ENCODE peak calls at places on chromosomes 16 and 17, in seven cellular contexts. S, U, Z, B, J, W and P are unnamed samples.

GRCh38 chr16:27287887-27288286 is 19.3 kb upstream of the NSMCE1 start:
- DNase-seq in S (peak; percentile 56), U (no peak), Z (no peak), B (no peak), J (no peak), W (no peak), P (no peak)

GRCh38 chr16:70162041-70162451 is 11.5 kb upstream of the CLEC18C start:
- DNase-seq in S (no peak), U (no peak), Z (no peak), B (no peak), J (no peak), W (no peak), P (peak; percentile 72)

GRCh38 chr16:80150978-80151705 is 389.7 kb upstream of the DYNLRB2 start:
- DNase-seq in S (no peak), U (peak; percentile 73), Z (no peak), B (no peak), J (peak; percentile 31), W (no peak), P (no peak)

GRCh38 chr17:7589891-7590611 is at the start of gene SOX15:
- DNase-seq in S (no peak), U (no peak), Z (no peak), B (no peak), J (no peak), W (no peak), P (peak; percentile 80)

GRCh38 chr16:13421726-13422125 is 498.2 kb upstream of the ERCC4 start:
- DNase-seq in S (no peak), U (no peak), Z (no peak), B (no peak), J (no peak), W (no peak), P (no peak)

GRCh38 chr17:37392024-37392590 is 14.5 kb downstream of the ACACA start:
- DNase-seq in S (no peak), U (no peak), Z (no peak), B (no peak), J (no peak), W (peak; percentile 54), P (peak; percentile 54)

GRCh38 chr16:12395266-12395665 is 408.4 kb downstream of the CPPED1 start:
- DNase-seq in S (no peak), U (no peak), Z (no peak), B (no peak), J (no peak), W (no peak), P (no peak)

GRCh38 chr17:66152756-66153155 is 39.2 kb downstream of the CEP112 start:
- DNase-seq in S (no peak), U (peak; percentile 3), Z (no peak), B (no peak), J (no peak), W (no peak), P (no peak)

GRCh38 chr16:11016993-11017392 is 72.6 kb downstream of the CLEC16A start:
- DNase-seq in S (no peak), U (no peak), Z (no peak), B (peak; percentile 61), J (no peak), W (no peak), P (peak; percentile 88)

GRCh38 chr17:73420897-73421296 is 109.1 kb upstream of the CDC42EP4 start:
- DNase-seq in S (no peak), U (no peak), Z (peak; percentile 26), B (no peak), J (no peak), W (no peak), P (peak; percentile 84)

GRCh38 chr17:18995220-18995619 is 9.3 kb downstream of the FAM83G start:
- DNase-seq in S (no peak), U (no peak), Z (no peak), B (no peak), J (no peak), W (no peak), P (no peak)

GRCh38 chr17:37608369-37609169 is 649 bp downstream of the SYNRG start:
- DNase-seq in S (no peak), U (no peak), Z (peak; percentile 64), B (no peak), J (no peak), W (no peak), P (peak; percentile 27)

GRCh38 chr17:77619851-77620250 is 338.7 kb upstream of the TNRC6C start:
- DNase-seq in S (no peak), U (no peak), Z (no peak), B (no peak), J (no peak), W (peak; percentile 60), P (peak; percentile 35)

GRCh38 chr16:5257462-5257861 is 159.9 kb upstream of the EEF2KMT start:
- DNase-seq in S (peak; percentile 53), U (no peak), Z (no peak), B (no peak), J (no peak), W (no peak), P (no peak)

GRCh38 chr17:15112881-15113617 is 152.1 kb downstream of the PMP22 start:
- DNase-seq in S (no peak), U (no peak), Z (no peak), B (no peak), J (no peak), W (no peak), P (no peak)

GRCh38 chr16:68645494-68646388 is 631 bp downstream of the CDH3 start:
- DNase-seq in S (peak; percentile 84), U (no peak), Z (peak; percentile 37), B (no peak), J (no peak), W (no peak), P (peak; percentile 56)

GRCh38 chr16:68646948-68647659 is 2.0 kb downstream of the CDH3 start:
- DNase-seq in S (no peak), U (no peak), Z (no peak), B (no peak), J (no peak), W (no peak), P (peak; percentile 36)

GRCh38 chr16:68655806-68656205 is 10.7 kb downstream of the CDH3 start:
- DNase-seq in S (no peak), U (no peak), Z (no peak), B (no peak), J (no peak), W (no peak), P (no peak)

GRCh38 chr16:68652659-68653058 is 7.5 kb downstream of the CDH3 start:
- DNase-seq in S (no peak), U (no peak), Z (no peak), B (no peak), J (no peak), W (no peak), P (no peak)

GRCh38 chr16:68651136-68651535 is 6.0 kb downstream of the CDH3 start:
- DNase-seq in S (no peak), U (no peak), Z (no peak), B (no peak), J (no peak), W (no peak), P (no peak)
- TF ChIP-seq CTCF in S (no peak), U (no peak), Z (no peak), B (no peak), J (no peak), W (no peak), P (no peak)

GRCh38 chr17:76139801-76140660 is 1.0 kb downstream of the FOXJ1 start:
- DNase-seq in S (no peak), U (no peak), Z (peak; percentile 61), B (no peak), J (no peak), W (no peak), P (no peak)

GRCh38 chr17:76142044-76143041 is 1.3 kb upstream of the FOXJ1 start:
- DNase-seq in S (no peak), U (no peak), Z (no peak), B (no peak), J (no peak), W (no peak), P (no peak)

GRCh38 chr17:76140661-76141211 is 309 bp downstream of the FOXJ1 start:
- DNase-seq in S (no peak), U (no peak), Z (no peak), B (no peak), J (no peak), W (no peak), P (no peak)

GRCh38 chr17:76139261-76139752 is 1.7 kb downstream of the FOXJ1 start:
- DNase-seq in S (no peak), U (no peak), Z (no peak), B (no peak), J (no peak), W (no peak), P (no peak)

GRCh38 chr17:76141212-76142043 is at the start of gene FOXJ1:
- DNase-seq in S (peak; percentile 96), U (peak; percentile 28), Z (peak; percentile 93), B (peak; percentile 83), J (peak; percentile 54), W (peak; percentile 31), P (peak; percentile 85)
- TF ChIP-seq CTCF in S (no peak), U (no peak), Z (no peak), B (no peak), J (no peak), W (no peak), P (no peak)

GRCh38 chr16:57914244-57915173 is 56.4 kb downstream of the CNGB1 start:
- DNase-seq in S (no peak), U (no peak), Z (no peak), B (no peak), J (no peak), W (no peak), P (no peak)
- TF ChIP-seq CTCF in S (no peak), U (no peak), Z (no peak), B (no peak), J (no peak), W (no peak), P (no peak)

GRCh38 chr16:8646271-8646670 is 24.8 kb downstream of the METTL22 start:
- DNase-seq in S (no peak), U (no peak), Z (no peak), B (no peak), J (no peak), W (no peak), P (no peak)

GRCh38 chr16:8645831-8646230 is 24.3 kb downstream of the METTL22 start:
- DNase-seq in S (no peak), U (no peak), Z (no peak), B (no peak), J (no peak), W (no peak), P (no peak)

GRCh38 chr16:8645141-8645521 is 23.6 kb downstream of the METTL22 start:
- DNase-seq in S (no peak), U (no peak), Z (no peak), B (no peak), J (no peak), W (no peak), P (no peak)

GRCh38 chr16:8644151-8644512 is 22.6 kb downstream of the METTL22 start:
- DNase-seq in S (no peak), U (no peak), Z (no peak), B (no peak), J (no peak), W (no peak), P (no peak)

DNA sequence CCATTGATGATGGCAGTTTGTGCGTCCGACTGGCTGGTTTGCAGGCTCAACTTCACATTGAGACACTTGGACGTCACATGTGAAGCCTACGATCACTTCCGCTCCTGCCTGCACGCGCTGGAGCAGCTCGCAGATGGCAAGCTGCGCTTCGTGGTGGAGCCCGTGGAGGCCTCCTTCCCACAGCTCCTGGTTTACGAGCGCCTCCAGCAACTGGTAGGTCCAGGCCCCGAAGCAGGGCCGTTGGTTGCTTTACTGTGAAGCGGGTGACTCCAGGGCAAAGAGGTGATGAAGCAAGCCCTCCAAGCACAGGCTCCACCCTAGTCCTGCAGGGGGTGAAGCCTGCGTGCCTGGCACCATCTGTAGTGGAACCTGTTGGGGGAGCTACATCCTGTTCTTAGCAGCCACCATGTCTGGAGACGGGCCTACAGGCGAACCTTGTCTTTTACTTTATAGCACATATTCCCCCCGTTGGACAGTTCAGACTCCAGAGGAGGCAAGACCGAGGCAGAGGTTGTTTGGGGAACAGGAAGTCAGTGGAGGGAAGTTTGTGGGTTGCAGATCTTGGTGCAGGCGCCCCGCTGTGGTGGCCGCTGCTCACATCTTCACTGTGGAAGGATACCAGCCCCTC is 23.1 kb downstream of the METTL22 start:
- DNase-seq in S (no peak), U (no peak), Z (no peak), B (peak; percentile 40), J (no peak), W (no peak), P (no peak)
- TF ChIP-seq CTCF in S (no peak), U (no peak), Z (no peak), B (no peak), J (no peak), W (no peak), P (no peak)